ENCODE peak calls at places on chromosomes 12 and 14, in seven cellular contexts. R is mesendoderm, H is IMR-90, L is mesenchymal stem cell, E is H9, Z is trophoblast cell, M is H1. C is an unnamed sample.

GRCh38 chr12:122309564-122310121 is 43.3 kb upstream of the VPS33A start:
- DNase-seq in R (peak), H (peak), L (no peak), E (no peak), Z (no peak), M (no peak), C (no peak)

GRCh38 chr12:75908961-75909699 is 122.4 kb downstream of the PHLDA1 start:
- DNase-seq in R (no peak), H (peak), L (peak), E (no peak), Z (no peak), M (no peak), C (no peak)

GRCh38 chr14:23483216-23483854 is 13.8 kb downstream of the NGDN start:
- DNase-seq in R (peak), H (peak), L (peak), E (peak), Z (no peak), M (no peak), C (peak)

GRCh38 chr14:74240794-74241610 is 1.8 kb downstream of the VSX2 start:
- DNase-seq in R (peak), H (no peak), L (peak), E (peak), Z (peak), M (no peak), C (no peak)

GRCh38 chr12:130846386-130846785 is 7.3 kb upstream of the STX2 start:
- DNase-seq in R (no peak), H (no peak), L (no peak), E (no peak), Z (no peak), M (no peak), C (no peak)

GRCh38 chr12:76558684-76559276 is 791 bp downstream of the OSBPL8 start:
- DNase-seq in R (peak), H (peak), L (peak), E (peak), Z (peak), M (peak), C (peak)

GRCh38 chr12:65156366-65156831 is 13.0 kb upstream of the LEMD3 start:
- DNase-seq in R (no peak), H (peak), L (no peak), E (no peak), Z (no peak), M (no peak), C (no peak)

GRCh38 chr14:59098377-59098776 is 90.1 kb upstream of the DAAM1 start:
- DNase-seq in R (no peak), H (peak), L (peak), E (no peak), Z (peak), M (no peak), C (no peak)

GRCh38 chr14:45252356-45253069 is 489 bp downstream of the MIS18BP1 start:
- DNase-seq in R (peak), H (peak), L (peak), E (no peak), Z (peak), M (no peak), C (no peak)

GRCh38 chr14:59028476-59029202 is 159.8 kb upstream of the DAAM1 start:
- DNase-seq in R (peak), H (peak), L (peak), E (peak), Z (peak), M (peak), C (peak)

GRCh38 chr12:65740873-65741600 is 83.2 kb upstream of the HMGA2 start:
- DNase-seq in R (peak), H (peak), L (peak), E (peak), Z (peak), M (no peak), C (peak)

GRCh38 chr12:46963977-46964376 is 115.4 kb upstream of the PCED1B start:
- DNase-seq in R (no peak), H (no peak), L (no peak), E (no peak), Z (peak), M (no peak), C (no peak)

GRCh38 chr14:86055512-86055911 is 525.6 kb downstream of the FLRT2 start:
- DNase-seq in R (peak), H (peak), L (no peak), E (no peak), Z (peak), M (no peak), C (no peak)

GRCh38 chr12:105267711-105268110 is 31.7 kb upstream of the APPL2 start:
- DNase-seq in R (no peak), H (peak), L (no peak), E (no peak), Z (no peak), M (no peak), C (no peak)

GRCh38 chr12:2924019-2924418 is 33.3 kb downstream of the TULP3 start:
- DNase-seq in R (no peak), H (peak), L (no peak), E (no peak), Z (no peak), M (no peak), C (no peak)

GRCh38 chr14:68036203-68036602 is 216.6 kb downstream of the RAD51B start:
- DNase-seq in R (no peak), H (peak), L (peak), E (no peak), Z (no peak), M (no peak), C (no peak)

GRCh38 chr14:38311655-38312054 is 55.8 kb upstream of the CLEC14A start:
- DNase-seq in R (no peak), H (no peak), L (peak), E (no peak), Z (no peak), M (no peak), C (no peak)

GRCh38 chr14:60968099-60968498 is 12.8 kb downstream of the TRMT5 start:
- DNase-seq in R (peak), H (no peak), L (no peak), E (no peak), Z (peak), M (no peak), C (no peak)

GRCh38 chr14:78683206-78683605 is 513.0 kb downstream of the NRXN3 start:
- DNase-seq in R (no peak), H (no peak), L (no peak), E (no peak), Z (no peak), M (no peak), C (no peak)

GRCh38 chr12:48968467-48968866 is 3.1 kb downstream of the WNT10B start:
- DNase-seq in R (no peak), H (no peak), L (no peak), E (no peak), Z (no peak), M (no peak), C (no peak)
- H2BK120ac ChIP-seq in R (no peak), H (no peak), L (no peak), E (no peak), Z (no peak), M (no peak), C (no peak)

GRCh38 chr12:119808441-119808840 is 68.7 kb downstream of the CIT start:
- DNase-seq in R (no peak), H (peak), L (no peak), E (no peak), Z (no peak), M (no peak), C (no peak)
- H3K4me2 ChIP-seq in R (no peak), H (no peak), L (no peak), E (no peak), Z (no peak), M (no peak), C (no peak)

DNA sequence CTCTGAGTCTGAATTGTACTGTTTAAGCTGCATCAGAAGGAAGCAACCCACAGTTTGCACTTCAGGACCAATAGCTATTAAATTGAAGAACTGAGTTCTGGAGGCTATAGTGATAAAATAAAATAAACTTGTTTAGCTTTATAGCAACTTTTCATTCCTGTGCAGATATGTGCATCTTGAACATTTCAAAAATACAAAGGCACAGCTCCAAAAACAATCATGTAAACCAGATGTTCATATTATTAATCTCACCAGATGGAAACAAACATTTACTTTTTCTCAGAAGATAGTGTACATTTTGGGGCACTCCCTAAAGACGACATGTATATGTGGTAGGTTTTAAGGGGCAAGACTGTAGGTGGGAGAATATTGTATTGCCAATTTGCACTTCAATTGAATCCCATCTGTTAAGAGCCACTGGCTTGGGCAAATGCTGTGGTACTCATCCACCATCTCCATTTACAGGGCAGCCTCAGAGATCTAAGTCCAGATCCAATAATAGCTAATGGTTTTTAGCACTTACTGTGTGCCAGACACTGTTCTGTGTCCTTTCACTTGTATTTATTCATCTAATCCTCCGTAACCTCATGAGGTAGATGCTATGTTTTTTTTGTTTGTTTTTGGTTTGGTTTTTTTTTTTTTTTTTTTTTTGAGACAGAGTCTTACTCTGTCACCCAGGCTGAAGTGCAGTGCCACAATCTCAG is 49.0 kb downstream of the PTGER2 start:
- DNase-seq in R (no peak), H (no peak), L (no peak), E (no peak), Z (no peak), M (no peak), C (no peak)
- H3K18ac ChIP-seq in R (no peak), H (no peak), L (no peak), E (no peak), Z (no peak), M (no peak), C (no peak)

GRCh38 chr12:57761391-57761998 is 5.4 kb downstream of the CYP27B1 start:
- DNase-seq in R (no peak), H (no peak), L (no peak), E (no peak), Z (no peak), M (no peak), C (no peak)

GRCh38 chr12:57764662-57765002 is 2.2 kb downstream of the CYP27B1 start:
- DNase-seq in R (no peak), H (no peak), L (no peak), E (peak), Z (no peak), M (no peak), C (no peak)

GRCh38 chr12:57760347-57760982 is 5.6 kb downstream of the MARCHF9 start:
- DNase-seq in R (no peak), H (no peak), L (no peak), E (peak), Z (no peak), M (no peak), C (no peak)

GRCh38 chr12:57763881-57764661 is 2.8 kb downstream of the CYP27B1 start:
- DNase-seq in R (no peak), H (no peak), L (no peak), E (no peak), Z (no peak), M (no peak), C (no peak)

DNA sequence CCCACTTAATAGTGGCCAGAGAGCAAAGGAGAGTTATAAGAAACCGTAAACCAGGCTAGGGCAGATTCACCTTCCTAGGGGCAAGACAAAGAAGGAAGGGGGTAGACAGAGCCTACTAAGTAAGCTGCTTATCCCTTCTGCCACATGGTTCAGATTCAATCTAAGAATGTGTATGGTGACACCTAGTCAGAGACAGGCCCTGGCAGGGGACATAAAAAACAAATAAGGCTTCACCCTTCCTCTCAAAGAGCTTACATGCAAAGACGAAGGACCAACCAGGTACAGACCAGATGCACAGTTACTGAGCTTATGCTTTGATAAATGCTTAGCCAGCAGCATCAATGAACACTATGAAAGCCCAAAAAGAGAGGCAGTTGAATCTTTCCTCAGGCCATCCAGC is 4.4 kb downstream of the CYP27B1 start:
- DNase-seq in R (no peak), H (no peak), L (no peak), E (no peak), Z (no peak), M (no peak), C (no peak)
- H2BK120ac ChIP-seq in R (no peak), H (no peak), L (no peak), E (no peak), Z (no peak), M (no peak), C (no peak)

GRCh38 chr14:96626916-96627315 is 124.7 kb downstream of the PAPOLA start:
- DNase-seq in R (no peak), H (no peak), L (no peak), E (peak), Z (no peak), M (no peak), C (no peak)
- H3K4me2 ChIP-seq in R (no peak), H (no peak), L (no peak), E (no peak), Z (no peak), M (no peak), C (no peak)

GRCh38 chr12:18436163-18436562 is 174.8 kb downstream of the PIK3C2G start:
- DNase-seq in R (no peak), H (no peak), L (no peak), E (no peak), Z (no peak), M (no peak), C (no peak)
- H3K18ac ChIP-seq in R (no peak), H (no peak), L (no peak), E (no peak), Z (no peak), M (no peak), C (no peak)

GRCh38 chr12:32087301-32087700 is 19.3 kb upstream of the BICD1 start:
- DNase-seq in R (no peak), H (no peak), L (no peak), E (no peak), Z (peak), M (no peak), C (no peak)
- H2BK120ac ChIP-seq in R (no peak), H (no peak), L (no peak), E (no peak), Z (no peak), M (no peak), C (no peak)

DNA sequence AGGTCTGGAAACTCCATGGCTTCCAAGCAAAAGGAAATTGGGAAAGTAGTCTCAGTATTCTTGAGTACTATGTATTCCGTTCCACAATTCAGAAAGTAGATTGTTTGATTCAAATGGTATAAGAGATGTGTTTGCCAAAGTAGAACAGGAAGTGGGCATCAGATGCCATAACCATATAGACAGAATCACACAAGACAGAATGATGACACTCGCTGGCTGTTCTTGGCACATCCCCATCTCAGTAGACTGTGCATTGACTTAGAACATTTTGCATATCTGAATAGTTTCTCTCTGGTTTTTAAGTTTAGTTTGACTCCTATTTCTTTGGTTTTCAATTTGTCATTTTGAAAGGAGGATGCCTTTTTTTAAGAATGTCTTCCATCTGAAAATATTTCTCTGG is 221.1 kb upstream of the RGS6 start:
- DNase-seq in R (no peak), H (no peak), L (no peak), E (no peak), Z (no peak), M (no peak), C (no peak)
- H3K4me2 ChIP-seq in R (no peak), H (peak), L (no peak), E (no peak), Z (no peak), M (no peak), C (no peak)

DNA sequence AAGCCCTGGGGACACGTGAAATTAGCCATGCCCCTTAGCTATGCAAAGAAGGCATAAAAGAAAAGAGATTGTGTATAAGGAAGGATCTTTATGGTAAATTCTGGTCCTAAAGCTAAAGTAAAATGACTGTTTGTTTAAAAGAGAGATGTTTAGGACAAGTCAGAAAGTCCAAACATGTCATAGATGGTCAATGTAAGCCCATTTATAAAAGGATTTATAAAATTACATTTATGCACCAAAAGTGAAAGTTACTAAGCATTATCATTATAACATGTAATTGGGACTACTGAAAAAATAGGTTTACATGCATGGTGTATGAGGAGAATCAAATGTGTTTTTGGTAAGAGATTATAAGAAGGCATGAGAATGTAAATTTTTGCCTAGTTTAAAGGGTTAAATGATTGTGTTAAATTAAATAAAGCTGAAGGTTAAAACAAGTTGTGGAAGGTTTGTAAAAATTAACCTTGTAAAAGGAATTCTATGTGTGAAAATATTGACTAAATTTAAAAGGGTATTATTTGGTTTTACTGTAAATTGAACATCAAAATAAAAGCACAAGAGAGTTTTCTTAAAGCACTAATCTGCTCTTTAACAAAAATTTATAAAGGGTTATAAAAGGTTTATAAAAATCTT is 50.4 kb upstream of the TSPAN8 start:
- DNase-seq in R (peak), H (no peak), L (no peak), E (no peak), Z (no peak), M (no peak), C (peak)
- H3K18ac ChIP-seq in R (no peak), H (no peak), L (no peak), E (no peak), Z (no peak), M (no peak), C (no peak)

C was measured in neuronal stem cell.